ENCODE peak calls at places on chromosomes 11 and 22, in four cellular contexts. A is naive B cell; N is NCI-H345; L is effector memory CD8-positive, alpha-beta T cell. C is an unnamed sample.

GRCh38 chr11:118872403-118872821 is 11.3 kb upstream of the CXCR5 start:
- DNase-seq in L (peak), A (no peak), N (no peak), C (peak)

GRCh38 chr22:26589845-26590524 is at the start of gene TPST2:
- DNase-seq in L (peak), A (peak), N (peak), C (peak)

GRCh38 chr11:86577663-86578636 is 94.5 kb downstream of the ME3 start:
- DNase-seq in L (no peak), N (no peak), A (no peak), C (no peak)

GRCh38 chr11:72037554-72038311 is 39.0 kb downstream of the IL18BP start:
- DNase-seq in A (no peak), N (peak), L (no peak), C (no peak)

GRCh38 chr22:30286813-30287625 is 2.3 kb downstream of the CASTOR1 start:
- DNase-seq in N (peak), A (peak), L (peak), C (peak)

GRCh38 chr22:38317995-38318715 is 922 bp upstream of the CSNK1E start:
- DNase-seq in L (no peak), A (no peak), N (no peak), C (no peak)

GRCh38 chr22:26479043-26479791 is 4.4 kb downstream of the HPS4 start:
- DNase-seq in N (no peak), L (no peak), A (no peak), C (no peak)

GRCh38 chr11:82814379-82814778 is 80.7 kb upstream of the FAM181B start:
- DNase-seq in A (no peak), L (no peak), N (no peak), C (no peak)

GRCh38 chr11:5046754-5047330 is 516 bp downstream of the OR52J3 start:
- DNase-seq in A (no peak), N (no peak), L (no peak), C (no peak)

GRCh38 chr11:126397016-126397415 is 41.5 kb downstream of the ST3GAL4 start:
- DNase-seq in A (no peak), N (no peak), L (no peak), C (no peak)

GRCh38 chr22:37775785-37776638 is 31.7 kb upstream of the GCAT start:
- DNase-seq in A (no peak), L (no peak), N (no peak), C (no peak)

GRCh38 chr11:124380585-124380984 is 3.7 kb downstream of the OR8B2 start:
- DNase-seq in L (no peak), N (no peak), A (no peak), C (no peak)

GRCh38 chr11:29018631-29019030 is 910.4 kb downstream of the METTL15 start:
- DNase-seq in A (no peak), N (no peak), L (no peak), C (no peak)